ENCODE peak calls at places on chromosomes 13 and 19, in ten cellular contexts. E is activated CD4-positive, alpha-beta T cell treated with anti-CD3 and anti-CD28 coated beads for 48 hours; Y is type B pancreatic cell; C is stimulated activated CD8-positive, alpha-beta memory T cell treated with anti-CD3 and anti-CD28 coated beads, Interleukin-15, amount 100 ng/mL, for 48 hours; W is ACHN; A is effector CD4-positive, alpha-beta T cell; Q is NCI-H510A treated with DMSO at 0.1 percent for 48 hours; L is DMS153; O is T-helper 1 cell; T is omental fat pad. D is an unnamed sample.

GRCh38 chr19:46413262-46414031 is at the start of gene CCDC8:
- DNase-seq in E (no peak), Y (peak), C (no peak), W (peak), A (no peak), Q (peak), L (peak), O (no peak), T (no peak), D (no peak)

GRCh38 chr13:27967736-27968315 is 1.3 kb downstream of the CDX2 start:
- DNase-seq in E (no peak), Y (peak), C (no peak), W (no peak), A (no peak), Q (peak), L (no peak), O (no peak), T (no peak), D (no peak)

GRCh38 chr13:30481241-30481760 is 15.6 kb upstream of the HMGB1 start:
- DNase-seq in E (no peak), Y (no peak), C (no peak), W (no peak), A (no peak), Q (no peak), L (no peak), O (no peak), T (no peak), D (no peak)

GRCh38 chr13:99367663-99368448 is 60.7 kb upstream of the GPR183 start:
- DNase-seq in E (no peak), Y (no peak), C (no peak), W (no peak), A (no peak), Q (no peak), L (no peak), O (no peak), T (no peak), D (no peak)

GRCh38 chr13:107457686-107458085 is 757.6 kb downstream of the LIG4 start:
- DNase-seq in E (no peak), Y (no peak), C (no peak), W (no peak), A (no peak), Q (peak), L (peak), O (no peak), T (no peak), D (no peak)

GRCh38 chr19:21569497-21569870 is 64.1 kb downstream of the ZNF429 start:
- DNase-seq in E (peak), Y (no peak), C (peak), W (no peak), A (peak), Q (no peak), L (peak), O (peak), T (no peak), D (no peak)

GRCh38 chr19:10346509-10346908 is 7.1 kb upstream of the ICAM3 start:
- DNase-seq in E (no peak), Y (no peak), C (no peak), W (no peak), A (no peak), Q (no peak), L (no peak), O (no peak), T (no peak), D (no peak)

GRCh38 chr19:52114691-52115090 is 19.1 kb upstream of the ZNF841 start:
- DNase-seq in E (no peak), Y (no peak), C (no peak), W (no peak), A (no peak), Q (no peak), L (no peak), O (no peak), T (no peak), D (no peak)

GRCh38 chr19:56538254-56538760 is 441 bp upstream of the ZFP28 start:
- DNase-seq in E (peak), Y (peak), C (peak), W (no peak), A (peak), Q (peak), L (no peak), O (peak), T (peak), D (peak)

GRCh38 chr13:100439247-100439955 is 149.2 kb downstream of the GGACT start:
- DNase-seq in E (no peak), Y (no peak), C (no peak), W (no peak), A (no peak), Q (no peak), L (no peak), O (no peak), T (no peak), D (no peak)

GRCh38 chr19:39986643-39987042 is 10.2 kb upstream of the ZNF546 start:
- DNase-seq in E (no peak), Y (no peak), C (no peak), W (no peak), A (no peak), Q (no peak), L (no peak), O (no peak), T (no peak), D (no peak)

GRCh38 chr13:108437496-108437895 is 168.0 kb downstream of the TNFSF13B start:
- DNase-seq in E (no peak), Y (no peak), C (no peak), W (no peak), A (no peak), Q (no peak), L (no peak), O (no peak), T (no peak), D (no peak)

GRCh38 chr19:35267818-35268545 is 780 bp upstream of the USF2 start:
- DNase-seq in E (peak), Y (peak), C (peak), W (peak), A (peak), Q (peak), L (no peak), O (peak), T (no peak), D (no peak)

GRCh38 chr19:19386373-19386869 is 19.1 kb upstream of the GATAD2A start:
- DNase-seq in E (no peak), Y (no peak), C (no peak), W (no peak), A (no peak), Q (no peak), L (no peak), O (no peak), T (no peak), D (no peak)

GRCh38 chr19:34313188-34313587 is 51.8 kb upstream of the GPI start:
- DNase-seq in E (no peak), Y (no peak), C (no peak), W (no peak), A (no peak), Q (no peak), L (no peak), O (no peak), T (no peak), D (no peak)

GRCh38 chr19:30881986-30882385 is 467.2 kb downstream of the TSHZ3 start:
- DNase-seq in E (no peak), Y (peak), C (no peak), W (no peak), A (no peak), Q (no peak), L (no peak), O (no peak), T (no peak), D (no peak)

GRCh38 chr13:29522044-29522685 is 73.3 kb downstream of the SLC7A1 start:
- DNase-seq in E (no peak), Y (no peak), C (no peak), W (no peak), A (no peak), Q (no peak), L (no peak), O (no peak), T (no peak), D (peak)

GRCh38 chr13:71979616-71980015 is 112.6 kb upstream of the DACH1 start:
- DNase-seq in E (no peak), Y (no peak), C (no peak), W (peak), A (no peak), Q (no peak), L (no peak), O (no peak), T (no peak), D (no peak)

GRCh38 chr19:54959840-54960239 is 6.3 kb upstream of the NLRP2 start:
- DNase-seq in E (no peak), Y (no peak), C (no peak), W (no peak), A (no peak), Q (no peak), L (no peak), O (no peak), T (no peak), D (no peak)

GRCh38 chr19:35937345-35938281 is 1.4 kb downstream of the LRFN3 start:
- DNase-seq in E (no peak), Y (no peak), C (no peak), W (no peak), A (no peak), Q (no peak), L (no peak), O (no peak), T (no peak), D (no peak)

GRCh38 chr13:21014666-21015170 is 46.7 kb downstream of the LATS2 start:
- DNase-seq in E (no peak), Y (no peak), C (no peak), W (no peak), A (no peak), Q (peak), L (no peak), O (no peak), T (no peak), D (no peak)

GRCh38 chr19:39154084-39154625 is 28.6 kb downstream of the PAK4 start:
- DNase-seq in E (no peak), Y (no peak), C (no peak), W (no peak), A (no peak), Q (no peak), L (no peak), O (no peak), T (no peak), D (no peak)

GRCh38 chr19:7970716-7971448 is 27.4 kb upstream of the TIMM44 start:
- DNase-seq in E (peak), Y (no peak), C (no peak), W (peak), A (no peak), Q (no peak), L (no peak), O (peak), T (no peak), D (no peak)

GRCh38 chr19:16148443-16149045 is 5.1 kb downstream of the HSH2D start:
- DNase-seq in E (no peak), Y (no peak), C (no peak), W (no peak), A (no peak), Q (no peak), L (no peak), O (no peak), T (no peak), D (no peak)

GRCh38 chr19:18269336-18269735 is 4.9 kb downstream of the IQCN start:
- DNase-seq in E (no peak), Y (no peak), C (no peak), W (no peak), A (no peak), Q (no peak), L (no peak), O (no peak), T (no peak), D (no peak)

GRCh38 chr13:113273856-113274590 is 23.0 kb upstream of the LAMP1 start:
- DNase-seq in E (no peak), Y (no peak), C (no peak), W (peak), A (no peak), Q (no peak), L (no peak), O (no peak), T (no peak), D (no peak)

GRCh38 chr13:40058757-40059236 is 403.3 kb downstream of the COG6 start:
- DNase-seq in E (peak), Y (no peak), C (no peak), W (no peak), A (no peak), Q (no peak), L (no peak), O (no peak), T (no peak), D (no peak)